ENCODE peak calls at places on chromosomes 5 and 9, in four cellular contexts. One of them, this sample, is unnamed.

GRCh38 chr5:54309237-54309636 is 1.1 kb downstream of the ARL15 start:
- DNase-seq in GM12878: no peak
- DNase-seq in K562: no peak
- DNase-seq in HepG2: no peak
- DNase-seq in this sample: no peak

GRCh38 chr5:96668725-96669124 is 6.5 kb downstream of the CAST start:
- DNase-seq in GM12878: no peak
- DNase-seq in K562: no peak
- DNase-seq in HepG2: no peak
- DNase-seq in this sample: no peak

GRCh38 chr5:134177197-134178171 is 734 bp upstream of the SKP1 start:
- DNase-seq in GM12878: peak
- DNase-seq in K562: peak
- DNase-seq in HepG2: peak
- DNase-seq in this sample: peak

GRCh38 chr5:89869346-89869745 is 540.2 kb downstream of the CETN3 start:
- DNase-seq in GM12878: no peak
- DNase-seq in K562: no peak
- DNase-seq in HepG2: no peak
- DNase-seq in this sample: no peak

GRCh38 chr5:178870411-178870810 is 10.7 kb downstream of the ZNF354B start:
- DNase-seq in GM12878: no peak
- DNase-seq in K562: no peak
- DNase-seq in HepG2: no peak
- DNase-seq in this sample: no peak

GRCh38 chr5:180648658-180649296 is 623 bp downstream of the FLT4 start:
- DNase-seq in GM12878: no peak
- DNase-seq in K562: peak
- DNase-seq in HepG2: no peak
- DNase-seq in this sample: peak

GRCh38 chr9:37904647-37905505 is 949 bp upstream of the SLC25A51 start:
- DNase-seq in GM12878: no peak
- DNase-seq in K562: peak
- DNase-seq in HepG2: no peak
- DNase-seq in this sample: no peak

GRCh38 chr5:405421-405820 is 37.6 kb upstream of the EXOC3 start:
- DNase-seq in GM12878: no peak
- DNase-seq in K562: no peak
- DNase-seq in HepG2: no peak
- DNase-seq in this sample: no peak

GRCh38 chr5:168598639-168599038 is 19.5 kb upstream of the PANK3 start:
- DNase-seq in GM12878: no peak
- DNase-seq in K562: no peak
- DNase-seq in HepG2: no peak
- DNase-seq in this sample: no peak

GRCh38 chr9:126619336-126619919 is 5.7 kb downstream of the LMX1B start:
- DNase-seq in GM12878: no peak
- DNase-seq in K562: no peak
- DNase-seq in HepG2: no peak
- DNase-seq in this sample: no peak

GRCh38 chr5:31237159-31237558 is 43.7 kb downstream of the CDH6 start:
- DNase-seq in GM12878: no peak
- DNase-seq in K562: no peak
- DNase-seq in HepG2: peak
- DNase-seq in this sample: no peak

GRCh38 chr9:29211681-29212589 is 1638.7 kb upstream of the C9orf72 start:
- DNase-seq in GM12878: no peak
- DNase-seq in K562: no peak
- DNase-seq in HepG2: peak
- DNase-seq in this sample: peak

GRCh38 chr5:36655171-36655570 is 48.8 kb downstream of the SLC1A3 start:
- DNase-seq in GM12878: no peak
- DNase-seq in K562: no peak
- DNase-seq in HepG2: no peak
- DNase-seq in this sample: peak

GRCh38 chr5:56632199-56632598 is 183.2 kb upstream of the MAP3K1 start:
- DNase-seq in GM12878: no peak
- DNase-seq in K562: no peak
- DNase-seq in HepG2: no peak
- DNase-seq in this sample: no peak

GRCh38 chr9:38079410-38080105 is 10.5 kb upstream of the SHB start:
- DNase-seq in GM12878: no peak
- DNase-seq in K562: no peak
- DNase-seq in HepG2: no peak
- DNase-seq in this sample: no peak

GRCh38 chr9:4371108-4371507 is 71.2 kb upstream of the GLIS3 start:
- DNase-seq in GM12878: no peak
- DNase-seq in K562: no peak
- DNase-seq in HepG2: no peak
- DNase-seq in this sample: no peak

GRCh38 chr9:132748450-132748849 is 78.2 kb downstream of the GTF3C4 start:
- DNase-seq in GM12878: no peak
- DNase-seq in K562: no peak
- DNase-seq in HepG2: no peak
- DNase-seq in this sample: no peak

GRCh38 chr9:108743901-108744371 is 111.8 kb downstream of the ACTL7B start:
- DNase-seq in GM12878: no peak
- DNase-seq in K562: no peak
- DNase-seq in HepG2: peak
- DNase-seq in this sample: no peak

GRCh38 chr9:89844535-89844934 is 239.7 kb downstream of the GADD45G start:
- DNase-seq in GM12878: no peak
- DNase-seq in K562: no peak
- DNase-seq in HepG2: no peak
- DNase-seq in this sample: no peak

GRCh38 chr9:132946624-132947295 is 2.3 kb upstream of the TSC1 start:
- DNase-seq in GM12878: no peak
- DNase-seq in K562: no peak
- DNase-seq in HepG2: peak
- DNase-seq in this sample: no peak

GRCh38 chr5:98349251-98349989 is 424.0 kb upstream of the RGMB start:
- DNase-seq in GM12878: no peak
- DNase-seq in K562: no peak
- DNase-seq in HepG2: peak
- DNase-seq in this sample: peak

GRCh38 chr5:63400079-63400478 is 562.2 kb downstream of the HTR1A start:
- DNase-seq in GM12878: no peak
- DNase-seq in K562: no peak
- DNase-seq in HepG2: no peak
- DNase-seq in this sample: no peak

GRCh38 chr9:33230756-33231691 is 8.9 kb upstream of the SPINK4 start:
- DNase-seq in GM12878: no peak
- DNase-seq in K562: no peak
- DNase-seq in HepG2: no peak
- DNase-seq in this sample: no peak

GRCh38 chr5:129904102-129904666 is at the start of gene CHSY3:
- DNase-seq in GM12878: no peak
- DNase-seq in K562: peak
- DNase-seq in HepG2: peak
- DNase-seq in this sample: peak

GRCh38 chr5:174410716-174411512 is 313.5 kb upstream of the MSX2 start:
- DNase-seq in GM12878: no peak
- DNase-seq in K562: no peak
- DNase-seq in HepG2: no peak
- DNase-seq in this sample: no peak

GRCh38 chr9:134049236-134049635 is 18.6 kb downstream of the BRD3 start:
- DNase-seq in GM12878: no peak
- DNase-seq in K562: no peak
- DNase-seq in HepG2: no peak
- DNase-seq in this sample: no peak

GRCh38 chr9:105187781-105188180 is 56.7 kb upstream of the SLC44A1 start:
- DNase-seq in GM12878: no peak
- DNase-seq in K562: no peak
- DNase-seq in HepG2: peak
- DNase-seq in this sample: no peak

GRCh38 chr5:123700624-123701023 is 188.6 kb downstream of the CSNK1G3 start:
- DNase-seq in GM12878: no peak
- DNase-seq in K562: no peak
- DNase-seq in HepG2: no peak
- DNase-seq in this sample: no peak

GRCh38 chr5:123422433-123423277 is 548 bp downstream of the CEP120 start:
- DNase-seq in GM12878: no peak
- DNase-seq in K562: peak
- DNase-seq in HepG2: peak
- DNase-seq in this sample: peak

GRCh38 chr9:95740217-95741004 is 135.1 kb upstream of the ERCC6L2 start:
- DNase-seq in GM12878: no peak
- DNase-seq in K562: no peak
- DNase-seq in HepG2: no peak
- DNase-seq in this sample: no peak

GRCh38 chr9:13412323-13412722 is 132.8 kb upstream of the MPDZ start:
- DNase-seq in GM12878: no peak
- DNase-seq in K562: no peak
- DNase-seq in HepG2: no peak
- DNase-seq in this sample: no peak

GRCh38 chr5:145178667-145179523 is 656.2 kb downstream of the PRELID2 start:
- DNase-seq in GM12878: no peak
- DNase-seq in K562: no peak
- DNase-seq in HepG2: peak
- DNase-seq in this sample: no peak

GRCh38 chr9:127135056-127135745 is 12.8 kb upstream of the ANGPTL2 start:
- DNase-seq in GM12878: no peak
- DNase-seq in K562: no peak
- DNase-seq in HepG2: no peak
- DNase-seq in this sample: no peak

GRCh38 chr9:137286980-137287383 is 9.5 kb downstream of the TOR4A start:
- DNase-seq in GM12878: no peak
- DNase-seq in K562: peak
- DNase-seq in HepG2: peak
- DNase-seq in this sample: peak

GRCh38 chr9:19630762-19631161 is 158.1 kb downstream of the SLC24A2 start:
- DNase-seq in GM12878: no peak
- DNase-seq in K562: no peak
- DNase-seq in HepG2: no peak
- DNase-seq in this sample: no peak

GRCh38 chr5:157306690-157307089 is 40.8 kb downstream of the CYFIP2 start:
- DNase-seq in GM12878: no peak
- DNase-seq in K562: no peak
- DNase-seq in HepG2: no peak
- DNase-seq in this sample: no peak

GRCh38 chr5:68299105-68299504 is 83.5 kb downstream of the PIK3R1 start:
- DNase-seq in GM12878: no peak
- DNase-seq in K562: no peak
- DNase-seq in HepG2: no peak
- DNase-seq in this sample: no peak
- TF ChIP-seq FOXK2 in GM12878: no peak
- TF ChIP-seq FOXK2 in K562: no peak
- TF ChIP-seq FOXK2 in HepG2: no peak
- TF ChIP-seq FOXK2 in this sample: no peak

GRCh38 chr9:81969971-81970370 is 18.6 kb upstream of the SPATA31D1 start:
- DNase-seq in GM12878: no peak
- DNase-seq in K562: no peak
- DNase-seq in HepG2: no peak
- DNase-seq in this sample: no peak
- TF ChIP-seq SP1 in GM12878: no peak
- TF ChIP-seq SP1 in K562: no peak
- TF ChIP-seq SP1 in HepG2: no peak
- TF ChIP-seq SP1 in this sample: no peak

GRCh38 chr9:135567311-135567710 is 5.8 kb downstream of the PAEP start:
- DNase-seq in GM12878: no peak
- DNase-seq in K562: no peak
- DNase-seq in HepG2: no peak
- DNase-seq in this sample: no peak
- TF ChIP-seq FOXK2 in GM12878: no peak
- TF ChIP-seq FOXK2 in K562: no peak
- TF ChIP-seq FOXK2 in HepG2: no peak
- TF ChIP-seq FOXK2 in this sample: no peak

GRCh38 chr5:74624931-74625505 is 15.5 kb downstream of the ENC1 start:
- DNase-seq in GM12878: no peak
- DNase-seq in K562: no peak
- DNase-seq in HepG2: no peak
- DNase-seq in this sample: no peak

GRCh38 chr5:74624501-74624900 is 16.0 kb downstream of the ENC1 start:
- DNase-seq in GM12878: no peak
- DNase-seq in K562: no peak
- DNase-seq in HepG2: no peak
- DNase-seq in this sample: no peak

GRCh38 chr5:74625742-74626241 is 14.7 kb downstream of the ENC1 start:
- DNase-seq in GM12878: no peak
- DNase-seq in K562: no peak
- DNase-seq in HepG2: no peak
- DNase-seq in this sample: peak

GRCh38 chr5:74627511-74628120 is 12.9 kb downstream of the ENC1 start:
- DNase-seq in GM12878: no peak
- DNase-seq in K562: no peak
- DNase-seq in HepG2: no peak
- DNase-seq in this sample: no peak

GRCh38 chr5:74626386-74627222 is 13.9 kb downstream of the ENC1 start:
- DNase-seq in GM12878: no peak
- DNase-seq in K562: no peak
- DNase-seq in HepG2: no peak
- DNase-seq in this sample: no peak
- TF ChIP-seq SP1 in GM12878: no peak
- TF ChIP-seq SP1 in K562: no peak
- TF ChIP-seq SP1 in HepG2: no peak
- TF ChIP-seq SP1 in this sample: no peak

GRCh38 chr5:88659529-88660325 is 223.3 kb downstream of the MEF2C start:
- DNase-seq in GM12878: no peak
- DNase-seq in K562: no peak
- DNase-seq in HepG2: no peak
- DNase-seq in this sample: no peak
- TF ChIP-seq FOXK2 in GM12878: no peak
- TF ChIP-seq FOXK2 in K562: no peak
- TF ChIP-seq FOXK2 in HepG2: no peak
- TF ChIP-seq FOXK2 in this sample: no peak

GRCh38 chr5:154858972-154859950 is 834 bp downstream of the CNOT8 start:
- DNase-seq in GM12878: no peak
- DNase-seq in K562: no peak
- DNase-seq in HepG2: no peak
- DNase-seq in this sample: no peak
- TF ChIP-seq SP1 in GM12878: no peak
- TF ChIP-seq SP1 in K562: no peak
- TF ChIP-seq SP1 in HepG2: no peak
- TF ChIP-seq SP1 in this sample: no peak

DNA sequence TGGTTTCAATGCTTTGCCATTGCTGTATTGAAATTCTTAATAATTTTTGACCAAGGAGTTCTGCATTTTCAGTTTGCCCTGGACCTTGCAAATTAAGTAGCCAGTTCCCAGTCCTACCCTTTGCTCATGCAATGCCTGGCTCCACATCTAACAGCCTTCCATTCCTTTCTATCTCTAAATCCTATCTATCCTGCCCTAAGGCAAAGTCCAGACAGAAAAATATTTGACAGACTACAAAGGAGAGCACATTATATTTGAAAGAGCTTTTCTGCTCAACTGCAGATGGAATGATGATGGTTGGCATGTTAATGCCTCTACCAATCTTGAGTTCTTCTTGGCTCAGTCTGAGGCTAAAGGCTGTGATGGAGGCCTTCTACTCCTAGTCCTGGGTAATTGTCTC is 15.5 kb downstream of the SLC22A4 start:
- DNase-seq in GM12878: no peak
- DNase-seq in K562: no peak
- DNase-seq in HepG2: peak
- DNase-seq in this sample: no peak
- TF ChIP-seq FOXK2 in GM12878: no peak
- TF ChIP-seq FOXK2 in K562: no peak
- TF ChIP-seq FOXK2 in HepG2: no peak
- TF ChIP-seq FOXK2 in this sample: no peak

GRCh38 chr9:130698514-130698913 is 4.9 kb downstream of the EXOSC2 start:
- DNase-seq in GM12878: no peak
- DNase-seq in K562: no peak
- DNase-seq in HepG2: peak
- DNase-seq in this sample: no peak
- TF ChIP-seq SP1 in GM12878: no peak
- TF ChIP-seq SP1 in K562: no peak
- TF ChIP-seq SP1 in HepG2: no peak
- TF ChIP-seq SP1 in this sample: no peak

This sample was measured in HEK293T.